ENCODE peak calls at places on chromosomes 12 and 14, in seven cellular contexts. One of them, this sample, is unnamed.

GRCh38 chr12:98780261-98780660 is 135.2 kb downstream of the APAF1 start:
- DNase-seq in effector memory CD8-positive, alpha-beta T cell: no peak
- DNase-seq in stimulated activated CD4-positive, alpha-beta T cell treated with anti-CD3 and anti-CD28 coated beads, Interleukin-1b, Interleukin-23, amount 100 ng/mL, for 4 hours: no peak
- DNase-seq in activated naive CD8-positive, alpha-beta T cell treated with anti-CD3 and anti-CD28 coated beads for 36 hours: no peak
- DNase-seq in foreskin fibroblast: no peak
- DNase-seq in Right ventricle myocardium inferior: no peak
- DNase-seq in anterior cingulate cortex: no peak
- DNase-seq in this sample: no peak

GRCh38 chr12:49342914-49343731 is 3.6 kb upstream of the DNAJC22 start:
- DNase-seq in foreskin fibroblast: no peak
- DNase-seq in effector memory CD8-positive, alpha-beta T cell: no peak
- DNase-seq in stimulated activated CD4-positive, alpha-beta T cell treated with anti-CD3 and anti-CD28 coated beads, Interleukin-1b, Interleukin-23, amount 100 ng/mL, for 4 hours: peak
- DNase-seq in anterior cingulate cortex: no peak
- DNase-seq in Right ventricle myocardium inferior: no peak
- DNase-seq in activated naive CD8-positive, alpha-beta T cell treated with anti-CD3 and anti-CD28 coated beads for 36 hours: no peak
- DNase-seq in this sample: no peak

GRCh38 chr14:33184587-33184986 is 245.9 kb downstream of the NPAS3 start:
- DNase-seq in effector memory CD8-positive, alpha-beta T cell: no peak
- DNase-seq in anterior cingulate cortex: no peak
- DNase-seq in foreskin fibroblast: no peak
- DNase-seq in stimulated activated CD4-positive, alpha-beta T cell treated with anti-CD3 and anti-CD28 coated beads, Interleukin-1b, Interleukin-23, amount 100 ng/mL, for 4 hours: no peak
- DNase-seq in activated naive CD8-positive, alpha-beta T cell treated with anti-CD3 and anti-CD28 coated beads for 36 hours: no peak
- DNase-seq in Right ventricle myocardium inferior: no peak
- DNase-seq in this sample: no peak

GRCh38 chr12:91483471-91483985 is 300.9 kb upstream of the DCN start:
- DNase-seq in effector memory CD8-positive, alpha-beta T cell: no peak
- DNase-seq in anterior cingulate cortex: no peak
- DNase-seq in stimulated activated CD4-positive, alpha-beta T cell treated with anti-CD3 and anti-CD28 coated beads, Interleukin-1b, Interleukin-23, amount 100 ng/mL, for 4 hours: no peak
- DNase-seq in activated naive CD8-positive, alpha-beta T cell treated with anti-CD3 and anti-CD28 coated beads for 36 hours: no peak
- DNase-seq in foreskin fibroblast: no peak
- DNase-seq in Right ventricle myocardium inferior: no peak
- DNase-seq in this sample: no peak

GRCh38 chr14:105478624-105479305 is 4.1 kb downstream of the CRIP2 start:
- DNase-seq in activated naive CD8-positive, alpha-beta T cell treated with anti-CD3 and anti-CD28 coated beads for 36 hours: no peak
- DNase-seq in stimulated activated CD4-positive, alpha-beta T cell treated with anti-CD3 and anti-CD28 coated beads, Interleukin-1b, Interleukin-23, amount 100 ng/mL, for 4 hours: no peak
- DNase-seq in foreskin fibroblast: no peak
- DNase-seq in anterior cingulate cortex: no peak
- DNase-seq in Right ventricle myocardium inferior: no peak
- DNase-seq in effector memory CD8-positive, alpha-beta T cell: no peak
- DNase-seq in this sample: no peak

GRCh38 chr12:25797949-25798348 is 160.5 kb upstream of the RASSF8 start:
- DNase-seq in stimulated activated CD4-positive, alpha-beta T cell treated with anti-CD3 and anti-CD28 coated beads, Interleukin-1b, Interleukin-23, amount 100 ng/mL, for 4 hours: no peak
- DNase-seq in activated naive CD8-positive, alpha-beta T cell treated with anti-CD3 and anti-CD28 coated beads for 36 hours: no peak
- DNase-seq in Right ventricle myocardium inferior: peak
- DNase-seq in anterior cingulate cortex: no peak
- DNase-seq in effector memory CD8-positive, alpha-beta T cell: no peak
- DNase-seq in foreskin fibroblast: no peak
- DNase-seq in this sample: no peak

GRCh38 chr12:52926596-52927241 is 21.8 kb upstream of the KRT8 start:
- DNase-seq in stimulated activated CD4-positive, alpha-beta T cell treated with anti-CD3 and anti-CD28 coated beads, Interleukin-1b, Interleukin-23, amount 100 ng/mL, for 4 hours: no peak
- DNase-seq in effector memory CD8-positive, alpha-beta T cell: no peak
- DNase-seq in anterior cingulate cortex: no peak
- DNase-seq in activated naive CD8-positive, alpha-beta T cell treated with anti-CD3 and anti-CD28 coated beads for 36 hours: no peak
- DNase-seq in foreskin fibroblast: no peak
- DNase-seq in Right ventricle myocardium inferior: no peak
- DNase-seq in this sample: no peak

GRCh38 chr12:89731614-89732013 is 23.0 kb upstream of the ATP2B1 start:
- DNase-seq in Right ventricle myocardium inferior: no peak
- DNase-seq in effector memory CD8-positive, alpha-beta T cell: no peak
- DNase-seq in stimulated activated CD4-positive, alpha-beta T cell treated with anti-CD3 and anti-CD28 coated beads, Interleukin-1b, Interleukin-23, amount 100 ng/mL, for 4 hours: no peak
- DNase-seq in anterior cingulate cortex: no peak
- DNase-seq in activated naive CD8-positive, alpha-beta T cell treated with anti-CD3 and anti-CD28 coated beads for 36 hours: no peak
- DNase-seq in foreskin fibroblast: peak
- DNase-seq in this sample: no peak

GRCh38 chr12:95956557-95957145 is 13.5 kb downstream of the AMDHD1 start:
- DNase-seq in foreskin fibroblast: no peak
- DNase-seq in Right ventricle myocardium inferior: no peak
- DNase-seq in stimulated activated CD4-positive, alpha-beta T cell treated with anti-CD3 and anti-CD28 coated beads, Interleukin-1b, Interleukin-23, amount 100 ng/mL, for 4 hours: no peak
- DNase-seq in activated naive CD8-positive, alpha-beta T cell treated with anti-CD3 and anti-CD28 coated beads for 36 hours: no peak
- DNase-seq in effector memory CD8-positive, alpha-beta T cell: no peak
- DNase-seq in anterior cingulate cortex: no peak
- DNase-seq in this sample: no peak

GRCh38 chr14:99689266-99690236 is 5.5 kb downstream of the CYP46A1 start:
- DNase-seq in anterior cingulate cortex: no peak
- DNase-seq in activated naive CD8-positive, alpha-beta T cell treated with anti-CD3 and anti-CD28 coated beads for 36 hours: no peak
- DNase-seq in stimulated activated CD4-positive, alpha-beta T cell treated with anti-CD3 and anti-CD28 coated beads, Interleukin-1b, Interleukin-23, amount 100 ng/mL, for 4 hours: no peak
- DNase-seq in Right ventricle myocardium inferior: no peak
- DNase-seq in effector memory CD8-positive, alpha-beta T cell: no peak
- DNase-seq in foreskin fibroblast: no peak
- DNase-seq in this sample: no peak

GRCh38 chr14:104184911-104185499 is 46.6 kb downstream of the KIF26A start:
- DNase-seq in activated naive CD8-positive, alpha-beta T cell treated with anti-CD3 and anti-CD28 coated beads for 36 hours: no peak
- DNase-seq in anterior cingulate cortex: no peak
- DNase-seq in foreskin fibroblast: no peak
- DNase-seq in effector memory CD8-positive, alpha-beta T cell: no peak
- DNase-seq in Right ventricle myocardium inferior: no peak
- DNase-seq in stimulated activated CD4-positive, alpha-beta T cell treated with anti-CD3 and anti-CD28 coated beads, Interleukin-1b, Interleukin-23, amount 100 ng/mL, for 4 hours: no peak
- DNase-seq in this sample: no peak

GRCh38 chr14:56244138-56244789 is 126.1 kb downstream of the PELI2 start:
- DNase-seq in foreskin fibroblast: peak
- DNase-seq in Right ventricle myocardium inferior: no peak
- DNase-seq in stimulated activated CD4-positive, alpha-beta T cell treated with anti-CD3 and anti-CD28 coated beads, Interleukin-1b, Interleukin-23, amount 100 ng/mL, for 4 hours: no peak
- DNase-seq in anterior cingulate cortex: no peak
- DNase-seq in effector memory CD8-positive, alpha-beta T cell: no peak
- DNase-seq in activated naive CD8-positive, alpha-beta T cell treated with anti-CD3 and anti-CD28 coated beads for 36 hours: no peak
- DNase-seq in this sample: no peak

GRCh38 chr14:23438130-23438893 is 2.9 kb upstream of the MYH7 start:
- DNase-seq in Right ventricle myocardium inferior: no peak
- DNase-seq in effector memory CD8-positive, alpha-beta T cell: no peak
- DNase-seq in activated naive CD8-positive, alpha-beta T cell treated with anti-CD3 and anti-CD28 coated beads for 36 hours: no peak
- DNase-seq in anterior cingulate cortex: no peak
- DNase-seq in stimulated activated CD4-positive, alpha-beta T cell treated with anti-CD3 and anti-CD28 coated beads, Interleukin-1b, Interleukin-23, amount 100 ng/mL, for 4 hours: no peak
- DNase-seq in foreskin fibroblast: no peak
- DNase-seq in this sample: no peak

GRCh38 chr14:99137913-99138571 is 134.0 kb downstream of the BCL11B start:
- DNase-seq in stimulated activated CD4-positive, alpha-beta T cell treated with anti-CD3 and anti-CD28 coated beads, Interleukin-1b, Interleukin-23, amount 100 ng/mL, for 4 hours: no peak
- DNase-seq in Right ventricle myocardium inferior: no peak
- DNase-seq in effector memory CD8-positive, alpha-beta T cell: no peak
- DNase-seq in foreskin fibroblast: no peak
- DNase-seq in activated naive CD8-positive, alpha-beta T cell treated with anti-CD3 and anti-CD28 coated beads for 36 hours: no peak
- DNase-seq in anterior cingulate cortex: no peak
- DNase-seq in this sample: no peak

GRCh38 chr12:129305851-129306250 is 452.6 kb downstream of the GLT1D1 start:
- DNase-seq in foreskin fibroblast: no peak
- DNase-seq in effector memory CD8-positive, alpha-beta T cell: no peak
- DNase-seq in anterior cingulate cortex: no peak
- DNase-seq in Right ventricle myocardium inferior: no peak
- DNase-seq in activated naive CD8-positive, alpha-beta T cell treated with anti-CD3 and anti-CD28 coated beads for 36 hours: no peak
- DNase-seq in stimulated activated CD4-positive, alpha-beta T cell treated with anti-CD3 and anti-CD28 coated beads, Interleukin-1b, Interleukin-23, amount 100 ng/mL, for 4 hours: no peak
- DNase-seq in this sample: no peak

GRCh38 chr12:50727466-50727865 is 36.4 kb upstream of the ATF1 start:
- DNase-seq in stimulated activated CD4-positive, alpha-beta T cell treated with anti-CD3 and anti-CD28 coated beads, Interleukin-1b, Interleukin-23, amount 100 ng/mL, for 4 hours: no peak
- DNase-seq in foreskin fibroblast: no peak
- DNase-seq in effector memory CD8-positive, alpha-beta T cell: no peak
- DNase-seq in activated naive CD8-positive, alpha-beta T cell treated with anti-CD3 and anti-CD28 coated beads for 36 hours: no peak
- DNase-seq in Right ventricle myocardium inferior: no peak
- DNase-seq in anterior cingulate cortex: no peak
- DNase-seq in this sample: no peak

GRCh38 chr12:124761876-124762275 is 101.8 kb downstream of the SCARB1 start:
- DNase-seq in effector memory CD8-positive, alpha-beta T cell: no peak
- DNase-seq in anterior cingulate cortex: no peak
- DNase-seq in stimulated activated CD4-positive, alpha-beta T cell treated with anti-CD3 and anti-CD28 coated beads, Interleukin-1b, Interleukin-23, amount 100 ng/mL, for 4 hours: no peak
- DNase-seq in foreskin fibroblast: no peak
- DNase-seq in Right ventricle myocardium inferior: no peak
- DNase-seq in activated naive CD8-positive, alpha-beta T cell treated with anti-CD3 and anti-CD28 coated beads for 36 hours: peak
- DNase-seq in this sample: no peak

GRCh38 chr14:67964391-67964812 is 144.8 kb downstream of the RAD51B start:
- DNase-seq in stimulated activated CD4-positive, alpha-beta T cell treated with anti-CD3 and anti-CD28 coated beads, Interleukin-1b, Interleukin-23, amount 100 ng/mL, for 4 hours: no peak
- DNase-seq in Right ventricle myocardium inferior: no peak
- DNase-seq in anterior cingulate cortex: no peak
- DNase-seq in activated naive CD8-positive, alpha-beta T cell treated with anti-CD3 and anti-CD28 coated beads for 36 hours: no peak
- DNase-seq in foreskin fibroblast: peak
- DNase-seq in effector memory CD8-positive, alpha-beta T cell: no peak
- DNase-seq in this sample: no peak

GRCh38 chr12:28872654-28873268 is 276.3 kb upstream of the FAR2 start:
- DNase-seq in anterior cingulate cortex: no peak
- DNase-seq in foreskin fibroblast: peak
- DNase-seq in effector memory CD8-positive, alpha-beta T cell: peak
- DNase-seq in activated naive CD8-positive, alpha-beta T cell treated with anti-CD3 and anti-CD28 coated beads for 36 hours: peak
- DNase-seq in stimulated activated CD4-positive, alpha-beta T cell treated with anti-CD3 and anti-CD28 coated beads, Interleukin-1b, Interleukin-23, amount 100 ng/mL, for 4 hours: no peak
- DNase-seq in Right ventricle myocardium inferior: no peak
- DNase-seq in this sample: peak

GRCh38 chr14:69685716-69686115 is 74.3 kb downstream of the SUSD6 start:
- DNase-seq in Right ventricle myocardium inferior: peak
- DNase-seq in effector memory CD8-positive, alpha-beta T cell: no peak
- DNase-seq in anterior cingulate cortex: no peak
- DNase-seq in stimulated activated CD4-positive, alpha-beta T cell treated with anti-CD3 and anti-CD28 coated beads, Interleukin-1b, Interleukin-23, amount 100 ng/mL, for 4 hours: no peak
- DNase-seq in activated naive CD8-positive, alpha-beta T cell treated with anti-CD3 and anti-CD28 coated beads for 36 hours: no peak
- DNase-seq in foreskin fibroblast: no peak
- DNase-seq in this sample: peak

GRCh38 chr14:58638231-58639205 is 756 bp downstream of the DACT1 start:
- DNase-seq in Right ventricle myocardium inferior: peak
- DNase-seq in activated naive CD8-positive, alpha-beta T cell treated with anti-CD3 and anti-CD28 coated beads for 36 hours: peak
- DNase-seq in effector memory CD8-positive, alpha-beta T cell: no peak
- DNase-seq in foreskin fibroblast: peak
- DNase-seq in stimulated activated CD4-positive, alpha-beta T cell treated with anti-CD3 and anti-CD28 coated beads, Interleukin-1b, Interleukin-23, amount 100 ng/mL, for 4 hours: no peak
- DNase-seq in anterior cingulate cortex: no peak
- DNase-seq in this sample: no peak

GRCh38 chr12:52295663-52296062 is 4.3 kb upstream of the KRT81 start:
- DNase-seq in activated naive CD8-positive, alpha-beta T cell treated with anti-CD3 and anti-CD28 coated beads for 36 hours: no peak
- DNase-seq in anterior cingulate cortex: no peak
- DNase-seq in Right ventricle myocardium inferior: no peak
- DNase-seq in stimulated activated CD4-positive, alpha-beta T cell treated with anti-CD3 and anti-CD28 coated beads, Interleukin-1b, Interleukin-23, amount 100 ng/mL, for 4 hours: no peak
- DNase-seq in foreskin fibroblast: no peak
- DNase-seq in effector memory CD8-positive, alpha-beta T cell: no peak
- DNase-seq in this sample: no peak

GRCh38 chr12:21346542-21347205 is 12.0 kb upstream of the SLCO1A2 start:
- DNase-seq in stimulated activated CD4-positive, alpha-beta T cell treated with anti-CD3 and anti-CD28 coated beads, Interleukin-1b, Interleukin-23, amount 100 ng/mL, for 4 hours: no peak
- DNase-seq in Right ventricle myocardium inferior: no peak
- DNase-seq in activated naive CD8-positive, alpha-beta T cell treated with anti-CD3 and anti-CD28 coated beads for 36 hours: no peak
- DNase-seq in anterior cingulate cortex: no peak
- DNase-seq in foreskin fibroblast: no peak
- DNase-seq in effector memory CD8-positive, alpha-beta T cell: no peak
- DNase-seq in this sample: no peak

GRCh38 chr14:91399868-91400640 is 17.6 kb downstream of the CCDC88C start:
- DNase-seq in anterior cingulate cortex: no peak
- DNase-seq in effector memory CD8-positive, alpha-beta T cell: no peak
- DNase-seq in stimulated activated CD4-positive, alpha-beta T cell treated with anti-CD3 and anti-CD28 coated beads, Interleukin-1b, Interleukin-23, amount 100 ng/mL, for 4 hours: no peak
- DNase-seq in activated naive CD8-positive, alpha-beta T cell treated with anti-CD3 and anti-CD28 coated beads for 36 hours: no peak
- DNase-seq in Right ventricle myocardium inferior: no peak
- DNase-seq in foreskin fibroblast: no peak
- DNase-seq in this sample: no peak

GRCh38 chr12:121942145-121942718 is 23.8 kb downstream of the CFAP251 start:
- DNase-seq in activated naive CD8-positive, alpha-beta T cell treated with anti-CD3 and anti-CD28 coated beads for 36 hours: no peak
- DNase-seq in foreskin fibroblast: no peak
- DNase-seq in anterior cingulate cortex: no peak
- DNase-seq in stimulated activated CD4-positive, alpha-beta T cell treated with anti-CD3 and anti-CD28 coated beads, Interleukin-1b, Interleukin-23, amount 100 ng/mL, for 4 hours: no peak
- DNase-seq in Right ventricle myocardium inferior: no peak
- DNase-seq in effector memory CD8-positive, alpha-beta T cell: no peak
- DNase-seq in this sample: no peak

GRCh38 chr12:121783771-121784170 is 9.7 kb downstream of the RHOF start:
- DNase-seq in Right ventricle myocardium inferior: peak
- DNase-seq in effector memory CD8-positive, alpha-beta T cell: no peak
- DNase-seq in foreskin fibroblast: no peak
- DNase-seq in stimulated activated CD4-positive, alpha-beta T cell treated with anti-CD3 and anti-CD28 coated beads, Interleukin-1b, Interleukin-23, amount 100 ng/mL, for 4 hours: no peak
- DNase-seq in anterior cingulate cortex: no peak
- DNase-seq in activated naive CD8-positive, alpha-beta T cell treated with anti-CD3 and anti-CD28 coated beads for 36 hours: no peak
- DNase-seq in this sample: no peak

This sample was measured in NCI-H1694.